ENCODE peak calls at places on chromosomes 5 and 9, in nine cellular contexts. One of them, this sample, is unnamed.

GRCh38 chr9:128712451-128713410 is 10.4 kb downstream of the PKN3 start:
- DNase-seq in HFF-Myc: no peak
- DNase-seq in heart left ventricle: no peak
- DNase-seq in CD8-positive, alpha-beta T cell: no peak
- DNase-seq in lower leg skin: no peak
- DNase-seq in spleen: peak; percentile 63
- DNase-seq in heart right ventricle: no peak
- DNase-seq in cardiac fibroblast: no peak
- DNase-seq in AG04449: no peak
- DNase-seq in this sample: no peak

GRCh38 chr9:88818495-88819201 is 172.6 kb upstream of the S1PR3 start:
- DNase-seq in HFF-Myc: no peak
- DNase-seq in heart left ventricle: peak; percentile 37
- DNase-seq in CD8-positive, alpha-beta T cell: no peak
- DNase-seq in lower leg skin: no peak
- DNase-seq in spleen: no peak
- DNase-seq in heart right ventricle: peak; percentile 36
- DNase-seq in cardiac fibroblast: peak; percentile 60
- DNase-seq in AG04449: no peak
- DNase-seq in this sample: peak; percentile 86

GRCh38 chr5:124745367-124746251 is 830 bp downstream of the ZNF608 start:
- DNase-seq in HFF-Myc: no peak
- DNase-seq in heart left ventricle: no peak
- DNase-seq in CD8-positive, alpha-beta T cell: no peak
- DNase-seq in lower leg skin: no peak
- DNase-seq in spleen: no peak
- DNase-seq in heart right ventricle: peak; percentile 12
- DNase-seq in cardiac fibroblast: peak; percentile 61
- DNase-seq in AG04449: no peak
- DNase-seq in this sample: peak; percentile 29

GRCh38 chr9:135551456-135551855 is 5.5 kb downstream of the OBP2A start:
- DNase-seq in HFF-Myc: no peak
- DNase-seq in heart left ventricle: no peak
- DNase-seq in CD8-positive, alpha-beta T cell: no peak
- DNase-seq in lower leg skin: no peak
- DNase-seq in spleen: no peak
- DNase-seq in heart right ventricle: no peak
- DNase-seq in cardiac fibroblast: no peak
- DNase-seq in AG04449: no peak
- DNase-seq in this sample: no peak

GRCh38 chr5:7808998-7809397 is 41.9 kb downstream of the CFAP90 start:
- DNase-seq in HFF-Myc: no peak
- DNase-seq in heart left ventricle: no peak
- DNase-seq in CD8-positive, alpha-beta T cell: no peak
- DNase-seq in lower leg skin: no peak
- DNase-seq in spleen: no peak
- DNase-seq in heart right ventricle: no peak
- DNase-seq in cardiac fibroblast: no peak
- DNase-seq in AG04449: no peak
- DNase-seq in this sample: no peak

GRCh38 chr5:93164690-93165089 is 416.3 kb downstream of the NR2F1-AS1 start:
- DNase-seq in HFF-Myc: peak; percentile 61
- DNase-seq in heart left ventricle: peak; percentile 17
- DNase-seq in CD8-positive, alpha-beta T cell: no peak
- DNase-seq in lower leg skin: no peak
- DNase-seq in spleen: no peak
- DNase-seq in heart right ventricle: peak; percentile 12
- DNase-seq in cardiac fibroblast: peak; percentile 94
- DNase-seq in AG04449: no peak
- DNase-seq in this sample: peak; percentile 96

GRCh38 chr5:68688547-68688946 is 405.3 kb upstream of the SLC30A5 start:
- DNase-seq in HFF-Myc: no peak
- DNase-seq in heart left ventricle: no peak
- DNase-seq in CD8-positive, alpha-beta T cell: no peak
- DNase-seq in lower leg skin: no peak
- DNase-seq in spleen: no peak
- DNase-seq in heart right ventricle: no peak
- DNase-seq in cardiac fibroblast: no peak
- DNase-seq in AG04449: no peak
- DNase-seq in this sample: no peak

GRCh38 chr9:129109504-129109903 is 1.1 kb downstream of the CRAT start:
- DNase-seq in HFF-Myc: no peak
- DNase-seq in heart left ventricle: no peak
- DNase-seq in CD8-positive, alpha-beta T cell: no peak
- DNase-seq in lower leg skin: peak; percentile 69
- DNase-seq in spleen: no peak
- DNase-seq in heart right ventricle: no peak
- DNase-seq in cardiac fibroblast: no peak
- DNase-seq in AG04449: no peak
- DNase-seq in this sample: peak; percentile 55

GRCh38 chr9:128899566-128900322 is 17.8 kb downstream of the LRRC8A start:
- DNase-seq in HFF-Myc: no peak
- DNase-seq in heart left ventricle: no peak
- DNase-seq in CD8-positive, alpha-beta T cell: no peak
- DNase-seq in lower leg skin: no peak
- DNase-seq in spleen: no peak
- DNase-seq in heart right ventricle: no peak
- DNase-seq in cardiac fibroblast: no peak
- DNase-seq in AG04449: no peak
- DNase-seq in this sample: no peak

GRCh38 chr5:127508644-127509373 is 8.6 kb upstream of the PRRC1 start:
- DNase-seq in HFF-Myc: no peak
- DNase-seq in heart left ventricle: no peak
- DNase-seq in CD8-positive, alpha-beta T cell: no peak
- DNase-seq in lower leg skin: no peak
- DNase-seq in spleen: no peak
- DNase-seq in heart right ventricle: no peak
- DNase-seq in cardiac fibroblast: no peak
- DNase-seq in AG04449: no peak
- DNase-seq in this sample: no peak

GRCh38 chr9:38649731-38650363 is 29.5 kb upstream of the ANKRD18A start:
- DNase-seq in HFF-Myc: no peak
- DNase-seq in heart left ventricle: peak; percentile 43
- DNase-seq in CD8-positive, alpha-beta T cell: no peak
- DNase-seq in lower leg skin: no peak
- DNase-seq in spleen: no peak
- DNase-seq in heart right ventricle: peak; percentile 57
- DNase-seq in cardiac fibroblast: no peak
- DNase-seq in AG04449: no peak
- DNase-seq in this sample: no peak

GRCh38 chr9:87007711-87008360 is 60.5 kb upstream of the GAS1 start:
- DNase-seq in HFF-Myc: peak; percentile 47
- DNase-seq in heart left ventricle: no peak
- DNase-seq in CD8-positive, alpha-beta T cell: no peak
- DNase-seq in lower leg skin: no peak
- DNase-seq in spleen: no peak
- DNase-seq in heart right ventricle: no peak
- DNase-seq in cardiac fibroblast: peak; percentile 33
- DNase-seq in AG04449: peak; percentile 21
- DNase-seq in this sample: peak; percentile 49

GRCh38 chr5:157563373-157564148 is 12.0 kb downstream of the ADAM19 start:
- DNase-seq in HFF-Myc: no peak
- DNase-seq in heart left ventricle: peak; percentile 41
- DNase-seq in CD8-positive, alpha-beta T cell: no peak
- DNase-seq in lower leg skin: no peak
- DNase-seq in spleen: no peak
- DNase-seq in heart right ventricle: no peak
- DNase-seq in cardiac fibroblast: peak; percentile 93
- DNase-seq in AG04449: peak; percentile 83
- DNase-seq in this sample: peak; percentile 56

GRCh38 chr5:106732624-106733023 is 938.1 kb downstream of the EFNA5 start:
- DNase-seq in HFF-Myc: no peak
- DNase-seq in heart left ventricle: no peak
- DNase-seq in CD8-positive, alpha-beta T cell: no peak
- DNase-seq in lower leg skin: no peak
- DNase-seq in spleen: no peak
- DNase-seq in heart right ventricle: no peak
- DNase-seq in cardiac fibroblast: no peak
- DNase-seq in AG04449: no peak
- DNase-seq in this sample: no peak

GRCh38 chr5:18744990-18745590 is 1110.8 kb downstream of the TAF11L14 start:
- DNase-seq in HFF-Myc: no peak
- DNase-seq in heart left ventricle: no peak
- DNase-seq in CD8-positive, alpha-beta T cell: no peak
- DNase-seq in lower leg skin: no peak
- DNase-seq in spleen: peak; percentile 72
- DNase-seq in heart right ventricle: no peak
- DNase-seq in cardiac fibroblast: no peak
- DNase-seq in AG04449: no peak
- DNase-seq in this sample: no peak

DNA sequence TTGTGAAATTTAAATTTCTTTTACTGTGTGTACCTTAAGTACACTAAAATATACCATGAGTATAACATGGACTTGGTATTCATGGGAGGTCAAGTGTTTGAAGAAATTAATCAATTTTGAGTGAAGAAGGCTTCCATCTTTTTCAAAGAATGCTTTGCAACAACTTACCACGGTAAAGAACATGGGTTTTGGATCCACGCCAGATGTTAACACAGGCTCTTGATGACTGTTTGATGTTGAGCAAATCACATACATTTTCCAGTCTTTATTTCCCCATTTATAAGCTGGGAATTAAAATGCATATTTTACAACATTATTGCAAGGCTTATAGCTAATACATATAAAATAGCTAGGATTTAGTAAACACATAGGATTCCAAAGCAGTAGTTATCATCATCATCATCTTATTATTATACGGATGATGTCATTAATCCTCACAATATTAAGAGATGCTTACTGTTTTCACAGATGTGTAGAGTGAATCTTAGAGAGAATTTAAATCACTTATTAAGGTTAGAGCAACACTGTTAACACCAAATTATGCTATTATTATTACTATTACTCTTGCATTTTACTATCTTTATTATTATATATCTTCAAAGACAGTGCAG is 362.0 kb downstream of the PRELID2 start:
- DNase-seq in HFF-Myc: no peak
- DNase-seq in heart left ventricle: no peak
- DNase-seq in CD8-positive, alpha-beta T cell: no peak
- DNase-seq in lower leg skin: no peak
- DNase-seq in spleen: no peak
- DNase-seq in heart right ventricle: no peak
- DNase-seq in cardiac fibroblast: peak; percentile 17
- DNase-seq in AG04449: no peak
- DNase-seq in this sample: no peak
- H3K4me3 ChIP-seq in HFF-Myc: no peak overlapping the region
- H3K4me3 ChIP-seq in heart left ventricle: no peak overlapping the region
- H3K4me3 ChIP-seq in CD8-positive, alpha-beta T cell: no peak overlapping the region
- H3K4me3 ChIP-seq in lower leg skin: no peak overlapping the region
- H3K4me3 ChIP-seq in spleen: no peak overlapping the region
- H3K4me3 ChIP-seq in heart right ventricle: no peak overlapping the region
- H3K4me3 ChIP-seq in cardiac fibroblast: no peak overlapping the region
- H3K4me3 ChIP-seq in AG04449: no peak overlapping the region
- H3K4me3 ChIP-seq in this sample: no peak overlapping the region

GRCh38 chr9:92740015-92740408 is 24.6 kb downstream of the BICD2 start:
- DNase-seq in HFF-Myc: no peak
- DNase-seq in heart left ventricle: no peak
- DNase-seq in CD8-positive, alpha-beta T cell: no peak
- DNase-seq in lower leg skin: no peak
- DNase-seq in spleen: no peak
- DNase-seq in heart right ventricle: no peak
- DNase-seq in cardiac fibroblast: peak; percentile 44
- DNase-seq in AG04449: no peak
- DNase-seq in this sample: no peak
- TF ChIP-seq CTCF in HFF-Myc: no peak
- TF ChIP-seq CTCF in heart left ventricle: no peak
- TF ChIP-seq CTCF in CD8-positive, alpha-beta T cell: no peak
- TF ChIP-seq CTCF in lower leg skin: no peak
- TF ChIP-seq CTCF in spleen: no peak
- TF ChIP-seq CTCF in heart right ventricle: no peak
- TF ChIP-seq CTCF in cardiac fibroblast: no peak
- TF ChIP-seq CTCF in AG04449: no peak
- TF ChIP-seq CTCF in this sample: no peak

GRCh38 chr5:135140805-135141204 is 106.8 kb upstream of the PITX1 start:
- DNase-seq in HFF-Myc: no peak
- DNase-seq in heart left ventricle: no peak
- DNase-seq in CD8-positive, alpha-beta T cell: no peak
- DNase-seq in lower leg skin: peak; percentile 38
- DNase-seq in spleen: no peak
- DNase-seq in heart right ventricle: no peak
- DNase-seq in cardiac fibroblast: peak; percentile 22
- DNase-seq in AG04449: peak; percentile 82
- DNase-seq in this sample: peak; percentile 78
- H3K4me3 ChIP-seq in HFF-Myc: no peak overlapping the region
- H3K4me3 ChIP-seq in heart left ventricle: no peak overlapping the region
- H3K4me3 ChIP-seq in CD8-positive, alpha-beta T cell: no peak overlapping the region
- H3K4me3 ChIP-seq in lower leg skin: no peak overlapping the region
- H3K4me3 ChIP-seq in spleen: no peak overlapping the region
- H3K4me3 ChIP-seq in heart right ventricle: no peak overlapping the region
- H3K4me3 ChIP-seq in cardiac fibroblast: no peak overlapping the region
- H3K4me3 ChIP-seq in AG04449: no peak overlapping the region
- H3K4me3 ChIP-seq in this sample: no peak overlapping the region

DNA sequence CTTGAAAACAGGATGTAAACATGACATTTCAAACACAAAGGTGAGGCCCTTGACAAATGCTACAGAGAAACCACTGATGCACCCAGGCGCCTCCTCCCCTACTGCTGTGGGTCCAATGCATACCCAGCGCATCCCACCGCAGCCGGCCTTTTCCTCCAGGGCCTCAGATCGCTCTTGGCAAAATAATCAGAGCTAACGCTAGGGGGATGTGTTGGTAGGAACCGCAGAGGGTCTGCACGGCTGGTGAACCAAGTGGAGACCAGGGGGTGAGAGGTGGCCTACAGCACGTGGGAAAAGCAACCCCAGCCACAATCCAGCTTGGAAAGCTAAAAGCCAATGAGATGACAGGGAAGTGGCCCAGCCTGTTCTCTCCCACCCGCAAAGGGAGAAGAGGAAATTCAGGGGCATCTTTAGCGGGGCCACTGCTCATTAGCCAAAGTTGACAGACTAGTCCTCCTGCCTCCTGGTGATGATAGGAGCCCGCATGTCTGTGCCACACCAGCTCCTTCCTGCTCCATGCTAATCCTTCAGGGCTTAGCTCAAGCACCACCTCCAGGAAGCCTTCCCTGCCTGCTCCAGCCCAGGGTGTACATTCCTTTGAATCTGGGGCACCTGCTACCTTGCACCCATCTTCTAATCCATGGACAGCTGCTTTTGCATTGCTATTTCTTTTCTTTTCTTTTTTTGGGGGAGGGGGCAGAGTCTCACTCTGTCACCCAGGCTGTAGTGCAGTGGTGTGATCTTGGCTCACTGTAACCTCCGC is 5.8 kb downstream of the FAM163B start:
- DNase-seq in HFF-Myc: no peak
- DNase-seq in heart left ventricle: no peak
- DNase-seq in CD8-positive, alpha-beta T cell: no peak
- DNase-seq in lower leg skin: no peak
- DNase-seq in spleen: no peak
- DNase-seq in heart right ventricle: no peak
- DNase-seq in cardiac fibroblast: no peak
- DNase-seq in AG04449: no peak
- DNase-seq in this sample: no peak
- TF ChIP-seq CTCF in HFF-Myc: no peak
- TF ChIP-seq CTCF in heart left ventricle: no peak
- TF ChIP-seq CTCF in CD8-positive, alpha-beta T cell: no peak
- TF ChIP-seq CTCF in lower leg skin: no peak
- TF ChIP-seq CTCF in spleen: no peak
- TF ChIP-seq CTCF in heart right ventricle: no peak
- TF ChIP-seq CTCF in cardiac fibroblast: no peak
- TF ChIP-seq CTCF in AG04449: no peak
- TF ChIP-seq CTCF in this sample: no peak